ENCODE peak calls at places on chromosomes 11 and 22, in four cellular contexts. L, F, I and P are unnamed samples.

GRCh38 chr11:122628691-122629555 is 26.6 kb upstream of the UBASH3B start:
- DNase-seq in L (peak), F (peak), I (peak), P (peak)

GRCh38 chr22:49090853-49091135 is 736.9 kb downstream of the BRD1 start:
- DNase-seq in F (no peak), L (no peak), I (no peak), P (no peak)

GRCh38 chr11:102620858-102621561 is 4.1 kb downstream of the MMP20 start:
- DNase-seq in I (no peak), L (no peak), F (no peak), P (no peak)

GRCh38 chr11:91406009-91406408 is 818.6 kb upstream of the FAT3 start:
- DNase-seq in I (no peak), L (no peak), F (no peak), P (no peak)

GRCh38 chr22:27990879-27991278 is 71.8 kb upstream of the PITPNB start:
- DNase-seq in I (peak), F (peak), L (peak), P (peak)

GRCh38 chr11:104668797-104669463 is 229.3 kb downstream of the CASP12 start:
- DNase-seq in I (no peak), F (no peak), L (no peak), P (no peak)

GRCh38 chr22:48599346-48599745 is 1228.3 kb downstream of the BRD1 start:
- DNase-seq in F (no peak), I (no peak), L (no peak), P (no peak)

GRCh38 chr11:76628408-76628947 is 42.1 kb downstream of the LRRC32 start:
- DNase-seq in F (no peak), L (no peak), I (no peak), P (no peak)

GRCh38 chr22:40410731-40411505 is 40.5 kb downstream of the SGSM3 start:
- DNase-seq in I (no peak), L (no peak), F (no peak), P (no peak)

GRCh38 chr11:30210357-30210756 is 20.5 kb upstream of the FSHB start:
- DNase-seq in L (no peak), F (no peak), I (no peak), P (no peak)

GRCh38 chr11:82988936-82989627 is 82.6 kb downstream of the RAB30 start:
- DNase-seq in L (no peak), I (no peak), F (no peak), P (peak)

GRCh38 chr22:38203090-38203810 is 1.5 kb downstream of the MAFF start:
- DNase-seq in L (peak), F (no peak), I (peak), P (peak)

GRCh38 chr11:94895971-94896370 is 77.4 kb downstream of the CWC15 start:
- DNase-seq in L (no peak), F (no peak), I (no peak), P (no peak)

GRCh38 chr11:59186130-59186594 is 14.2 kb downstream of the DTX4 start:
- DNase-seq in F (peak), I (peak), L (peak), P (no peak)

GRCh38 chr11:69433741-69434140 is 47.7 kb upstream of the LINC01488 start:
- DNase-seq in F (no peak), L (no peak), I (no peak), P (no peak)

GRCh38 chr22:42281706-42282251 is 11.3 kb upstream of the TCF20 start:
- DNase-seq in F (no peak), I (no peak), L (no peak), P (no peak)

GRCh38 chr11:32781721-32782120 is 12.7 kb downstream of the CCDC73 start:
- DNase-seq in I (no peak), L (no peak), F (no peak), P (no peak)

GRCh38 chr11:99773646-99774045 is 752.9 kb downstream of the CNTN5 start:
- DNase-seq in L (no peak), F (no peak), I (no peak), P (peak)

GRCh38 chr22:30371981-30372380 is 15.2 kb downstream of the CCDC157 start:
- DNase-seq in L (no peak), I (no peak), F (no peak), P (no peak)

GRCh38 chr22:43432883-43433415 is 21.1 kb downstream of the MPPED1 start:
- DNase-seq in L (no peak), F (no peak), I (no peak), P (no peak)

GRCh38 chr11:10674991-10675440 is 18.5 kb downstream of the IRAG1 start:
- DNase-seq in L (no peak), F (peak), I (no peak), P (peak)

GRCh38 chr22:20583471-20583922 is 76.1 kb downstream of the MED15 start:
- DNase-seq in L (no peak), F (peak), I (no peak), P (no peak)

GRCh38 chr11:87901366-87901765 is 273.9 kb downstream of the RAB38 start:
- DNase-seq in F (no peak), L (no peak), I (no peak), P (no peak)

GRCh38 chr11:40130427-40130826 is 1329.0 kb downstream of the LRRC4C start:
- DNase-seq in F (no peak), L (peak), I (no peak), P (no peak)

GRCh38 chr11:86576946-86577624 is 95.3 kb downstream of the ME3 start:
- DNase-seq in L (no peak), F (no peak), I (no peak), P (no peak)

GRCh38 chr11:92711913-92712312 is 257.5 kb upstream of the MTNR1B start:
- DNase-seq in F (no peak), I (no peak), L (no peak), P (no peak)

GRCh38 chr11:110527146-110527545 is 97.4 kb downstream of the FDX1 start:
- DNase-seq in L (no peak), I (no peak), F (no peak), P (no peak)

GRCh38 chr11:48055292-48056132 is 75.2 kb downstream of the PTPRJ start:
- DNase-seq in I (peak), F (no peak), L (no peak), P (no peak)

GRCh38 chr11:74417379-74417804 is 19.2 kb upstream of the PGM2L1 start:
- DNase-seq in I (no peak), L (no peak), F (no peak), P (no peak)

GRCh38 chr11:19890308-19890707 is 177.7 kb downstream of the NAV2 start:
- DNase-seq in F (no peak), I (no peak), L (no peak), P (no peak)

GRCh38 chr11:65041206-65042035 is at the start of gene SAC3D1:
- DNase-seq in F (no peak), I (peak), L (peak), P (peak)

GRCh38 chr11:280762-281485 is 2.7 kb downstream of the NLRP6 start:
- DNase-seq in L (peak), F (no peak), I (no peak), P (no peak)

GRCh38 chr11:124923296-124923695 is 4.2 kb downstream of the HEPN1 start:
- DNase-seq in F (no peak), I (no peak), L (no peak), P (no peak)

GRCh38 chr11:64934765-64935633 is 694 bp downstream of the GPHA2 start:
- DNase-seq in L (no peak), F (no peak), I (no peak), P (no peak)

GRCh38 chr11:112852141-112852853 is 108.9 kb upstream of the NCAM1 start:
- DNase-seq in F (no peak), L (no peak), I (no peak), P (no peak)

GRCh38 chr11:129322941-129323340 is 52.7 kb upstream of the BARX2 start:
- DNase-seq in L (no peak), F (no peak), I (no peak), P (no peak)

GRCh38 chr11:129326921-129327320 is 48.7 kb upstream of the BARX2 start:
- DNase-seq in F (no peak), I (no peak), L (no peak), P (no peak)

GRCh38 chr11:129324533-129325175 is 51.0 kb upstream of the BARX2 start:
- DNase-seq in L (no peak), I (peak), F (peak), P (peak)

GRCh38 chr11:129321076-129321475 is 54.6 kb upstream of the BARX2 start:
- DNase-seq in F (no peak), I (no peak), L (no peak), P (no peak)

GRCh38 chr11:129323896-129324522 is 51.6 kb upstream of the BARX2 start:
- DNase-seq in I (peak), L (no peak), F (peak), P (peak)
- H3K4me3 ChIP-seq in I (no peak), L (no peak), F (peak), P (no peak)

GRCh38 chr22:37030560-37031281 is 11.2 kb downstream of the MPST start:
- DNase-seq in F (no peak), I (no peak), L (peak), P (no peak)
- TF ChIP-seq CTCF in F (no peak), I (no peak), L (peak), P (no peak)

GRCh38 chr22:25711491-25711890 is 30.5 kb upstream of the MYO18B start:
- DNase-seq in L (no peak), I (no peak), F (no peak), P (no peak)
- H3K27ac ChIP-seq in L (no peak), I (no peak), F (no peak), P (no peak)

DNA sequence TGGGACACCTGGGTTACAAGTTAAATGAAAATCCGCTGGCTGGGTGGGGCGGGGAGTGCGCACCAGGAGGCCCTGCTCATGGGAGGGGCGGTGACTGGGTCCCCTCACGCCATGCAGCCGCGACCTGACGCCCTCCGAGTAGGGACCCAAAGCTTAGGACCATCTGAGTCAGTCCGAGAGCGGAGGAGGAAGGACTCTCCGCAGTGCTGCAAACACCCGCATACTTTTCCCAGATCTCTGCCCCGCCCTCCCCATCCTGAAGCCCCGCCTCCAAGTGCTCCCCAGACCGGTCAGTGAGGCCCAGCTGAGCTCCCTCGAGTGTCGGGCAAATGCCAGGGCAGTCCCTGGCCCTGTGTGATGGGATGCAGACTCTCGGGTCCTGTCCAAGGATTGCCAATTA is 6.6 kb upstream of the FLI1 start:
- DNase-seq in L (peak), F (peak), I (peak), P (no peak)
- H3K4me3 ChIP-seq in L (peak), F (peak), I (no peak), P (no peak)

GRCh38 chr11:6402561-6402981 is 12.3 kb downstream of the SMPD1 start:
- DNase-seq in L (no peak), I (peak), F (no peak), P (no peak)
- TF ChIP-seq CTCF in L (no peak), I (no peak), F (no peak), P (no peak)

GRCh38 chr22:32808038-32808445 is 6.5 kb downstream of the TIMP3 start:
- DNase-seq in L (no peak), F (no peak), I (no peak), P (no peak)
- H3K27ac ChIP-seq in L (no peak), F (peak), I (no peak), P (no peak)

GRCh38 chr11:66864172-66864901 is 7.5 kb downstream of the LRFN4 start:
- DNase-seq in I (peak), F (no peak), L (no peak), P (no peak)
- H3K4me3 ChIP-seq in I (no peak), F (no peak), L (no peak), P (no peak)

GRCh38 chr11:130431337-130431773 is 2.9 kb upstream of the ADAMTS8 start:
- DNase-seq in L (peak), I (peak), F (peak), P (peak)

GRCh38 chr11:130429983-130430382 is 1.6 kb upstream of the ADAMTS8 start:
- DNase-seq in F (no peak), I (no peak), L (no peak), P (no peak)

GRCh38 chr11:130433357-130433756 is 4.9 kb upstream of the ADAMTS8 start:
- DNase-seq in L (no peak), I (no peak), F (no peak), P (no peak)

GRCh38 chr11:130428692-130429681 is 578 bp upstream of the ADAMTS8 start:
- DNase-seq in L (no peak), F (no peak), I (no peak), P (no peak)

GRCh38 chr11:130431806-130432205 is 3.4 kb upstream of the ADAMTS8 start:
- DNase-seq in L (no peak), F (no peak), I (no peak), P (no peak)
- TF ChIP-seq CTCF in L (no peak), F (no peak), I (no peak), P (no peak)